ENCODE peak calls at places on chromosomes 6 and 20, in eight cellular contexts. R is transverse colon; W is H9; F is PC-3; X is psoas muscle; U is Panc1; K is OCI-LY7; Q is CD8-positive, alpha-beta T cell. J is an unnamed sample.

GRCh38 chr6:35096129-35096852 is 44.8 kb downstream of the TCP11 start:
- DNase-seq in U (peak), K (no peak), R (no peak), W (no peak), F (peak), X (no peak), Q (no peak), J (no peak)

GRCh38 chr6:157761331-157761921 is 61.6 kb upstream of the SNX9 start:
- DNase-seq in U (peak), X (no peak), W (no peak), R (no peak), Q (peak), K (no peak), F (peak), J (no peak)

GRCh38 chr6:12592634-12593033 is 123.9 kb upstream of the PHACTR1 start:
- DNase-seq in F (peak), U (no peak), R (no peak), W (no peak), X (no peak), K (no peak), Q (no peak), J (peak)

GRCh38 chr6:161394437-161394836 is 120.6 kb upstream of the AGPAT4 start:
- DNase-seq in W (no peak), X (no peak), U (no peak), R (no peak), F (no peak), K (no peak), Q (no peak), J (no peak)

GRCh38 chr6:53300656-53301551 is 47.8 kb downstream of the ELOVL5 start:
- DNase-seq in U (no peak), F (no peak), K (no peak), Q (no peak), W (no peak), X (no peak), R (no peak), J (peak)

GRCh38 chr6:14228571-14228970 is 111.0 kb downstream of the CD83 start:
- DNase-seq in W (no peak), X (no peak), K (peak), Q (no peak), R (no peak), U (no peak), F (no peak), J (no peak)

GRCh38 chr6:79230149-79230548 is 4.3 kb downstream of the HMGN3 start:
- DNase-seq in W (no peak), Q (no peak), U (no peak), K (no peak), X (no peak), R (no peak), F (peak), J (no peak)

GRCh38 chr20:53208110-53208908 is 236.2 kb downstream of the TSHZ2 start:
- DNase-seq in K (peak), F (no peak), X (no peak), Q (peak), U (no peak), W (peak), R (no peak), J (no peak)

GRCh38 chr6:41494212-41495115 is 51.7 kb upstream of the FOXP4 start:
- DNase-seq in W (no peak), U (no peak), F (no peak), R (no peak), K (no peak), X (no peak), Q (no peak), J (no peak)

GRCh38 chr6:42429836-42430235 is 21.9 kb downstream of the TRERF1 start:
- DNase-seq in W (no peak), F (no peak), X (no peak), K (no peak), U (no peak), Q (peak), R (no peak), J (no peak)

GRCh38 chr20:49104365-49104648 is 58.2 kb downstream of the CSE1L start:
- DNase-seq in R (no peak), W (peak), U (no peak), Q (no peak), F (no peak), X (no peak), K (no peak), J (no peak)

GRCh38 chr20:48075591-48076174 is 290.4 kb upstream of the SULF2 start:
- DNase-seq in K (no peak), Q (no peak), X (no peak), R (no peak), U (no peak), F (no peak), W (no peak), J (no peak)

GRCh38 chr6:149095842-149096241 is 221.7 kb upstream of the TAB2 start:
- DNase-seq in R (no peak), F (no peak), X (no peak), W (no peak), U (no peak), Q (no peak), K (no peak), J (no peak)

GRCh38 chr6:9456241-9456658 is 958.6 kb downstream of the TFAP2A start:
- DNase-seq in F (no peak), K (no peak), U (no peak), X (no peak), W (peak), Q (no peak), R (no peak), J (no peak)

GRCh38 chr6:73521351-73522254 is 771 bp upstream of the EEF1A1 start:
- DNase-seq in X (peak), W (no peak), U (no peak), K (peak), Q (no peak), R (no peak), F (peak), J (peak)

GRCh38 chr20:57211949-57212889 is 54.2 kb downstream of the BMP7 start:
- DNase-seq in Q (no peak), U (no peak), X (peak), K (no peak), W (peak), F (peak), R (peak), J (no peak)

GRCh38 chr6:82525775-82526515 is 162.3 kb downstream of the TPBG start:
- DNase-seq in X (no peak), K (no peak), R (no peak), F (no peak), U (no peak), Q (no peak), W (no peak), J (no peak)

GRCh38 chr20:62938105-62938888 is at the start of gene GID8:
- DNase-seq in R (peak), U (no peak), X (peak), F (peak), Q (peak), K (peak), W (no peak), J (peak)

GRCh38 chr20:38343107-38343797 is 3.0 kb upstream of the LBP start:
- DNase-seq in F (no peak), W (no peak), Q (no peak), R (peak), K (no peak), U (no peak), X (no peak), J (no peak)

GRCh38 chr20:15512916-15513315 is 1060.3 kb downstream of the KIF16B start:
- DNase-seq in X (no peak), K (no peak), R (no peak), F (no peak), W (no peak), Q (no peak), U (no peak), J (no peak)

GRCh38 chr6:136173519-136174507 is 76.3 kb downstream of the MTFR2 start:
- DNase-seq in X (no peak), K (no peak), Q (no peak), F (no peak), R (no peak), U (no peak), W (no peak), J (no peak)

GRCh38 chr20:20505554-20505953 is 137.7 kb downstream of the INSM1 start:
- DNase-seq in Q (no peak), R (no peak), X (no peak), U (no peak), F (no peak), W (no peak), K (peak), J (no peak)

GRCh38 chr6:93624408-93624807 is 205.0 kb upstream of the EPHA7 start:
- DNase-seq in R (no peak), F (no peak), U (no peak), X (no peak), K (no peak), W (no peak), Q (no peak), J (no peak)

GRCh38 chr6:47464052-47464451 is 13.5 kb upstream of the CD2AP start:
- DNase-seq in R (no peak), X (no peak), K (no peak), Q (no peak), U (no peak), F (peak), W (no peak), J (no peak)

GRCh38 chr6:6315660-6316059 is 4.8 kb downstream of the F13A1 start:
- DNase-seq in U (peak), K (peak), Q (no peak), F (peak), W (peak), R (peak), X (no peak), J (no peak)

GRCh38 chr6:12958052-12958706 is 241.6 kb downstream of the PHACTR1 start:
- DNase-seq in K (no peak), X (no peak), F (no peak), R (no peak), Q (no peak), W (no peak), U (no peak), J (no peak)

GRCh38 chr6:52689857-52690256 is 18.9 kb downstream of the TMEM14A start:
- DNase-seq in R (no peak), K (no peak), F (no peak), X (no peak), Q (no peak), W (no peak), U (no peak), J (no peak)

GRCh38 chr6:9398794-9399373 is 963.5 kb upstream of the SLC35B3 start:
- DNase-seq in U (no peak), K (no peak), Q (no peak), X (peak), F (no peak), R (no peak), W (no peak), J (no peak)

GRCh38 chr20:11919046-11919445 is 1.4 kb downstream of the BTBD3 start:
- DNase-seq in Q (no peak), U (no peak), F (no peak), K (no peak), R (no peak), X (no peak), W (no peak), J (no peak)

GRCh38 chr20:38126146-38126912 is 38.7 kb downstream of the TGM2 start:
- DNase-seq in F (no peak), U (no peak), W (peak), R (no peak), K (no peak), X (peak), Q (no peak), J (peak)

GRCh38 chr20:14966203-14966602 is 628.8 kb upstream of the FLRT3 start:
- DNase-seq in W (no peak), R (no peak), X (no peak), K (no peak), F (no peak), U (no peak), Q (no peak), J (no peak)

GRCh38 chr6:37019065-37019450 is 13.6 kb downstream of the FGD2 start:
- DNase-seq in U (no peak), K (no peak), F (peak), R (no peak), Q (no peak), X (no peak), W (no peak), J (no peak)

GRCh38 chr6:121597654-121598053 is 162.2 kb downstream of the GJA1 start:
- DNase-seq in U (no peak), R (no peak), F (peak), X (no peak), W (no peak), Q (no peak), K (no peak), J (no peak)

GRCh38 chr6:52663120-52663934 is 7.6 kb upstream of the TMEM14A start:
- DNase-seq in R (peak), X (no peak), W (no peak), K (peak), Q (peak), U (no peak), F (peak), J (no peak)

GRCh38 chr20:46898433-46898832 is 3.8 kb downstream of the EYA2 start:
- DNase-seq in U (no peak), X (no peak), Q (no peak), F (no peak), K (no peak), W (no peak), R (no peak), J (no peak)

GRCh38 chr20:24917797-24918578 is 31.1 kb upstream of the CST7 start:
- DNase-seq in X (peak), R (peak), W (peak), F (peak), U (peak), Q (peak), K (peak), J (peak)

GRCh38 chr6:139126255-139126654 is 8.6 kb upstream of the HECA start:
- DNase-seq in F (peak), R (no peak), W (no peak), U (no peak), X (no peak), Q (no peak), K (no peak), J (no peak)

GRCh38 chr20:1322511-1323245 is 6.3 kb downstream of the SDCBP2 start:
- DNase-seq in F (peak), R (peak), K (no peak), W (no peak), X (no peak), U (no peak), Q (no peak), J (no peak)

GRCh38 chr6:3813150-3813780 is 35.9 kb upstream of the FAM50B start:
- DNase-seq in K (no peak), F (peak), R (no peak), X (peak), Q (no peak), U (no peak), W (no peak), J (peak)
- TF ChIP-seq CTCF in K (no peak), F (no peak), R (no peak), X (peak), Q (no peak), U (no peak), W (no peak), J (no peak)

GRCh38 chr6:169071394-169071793 is 182.3 kb downstream of the THBS2 start:
- DNase-seq in K (no peak), F (no peak), U (no peak), X (no peak), R (no peak), Q (no peak), W (no peak), J (no peak)
- H3K27ac ChIP-seq in K (no peak), F (peak), U (peak), X (peak), R (peak), Q (no peak), W (no peak), J (no peak)

GRCh38 chr6:104860221-104860620 is 502 bp upstream of the HACE1 start:
- DNase-seq in U (no peak), W (no peak), R (peak), F (no peak), Q (no peak), K (no peak), X (no peak), J (no peak)

GRCh38 chr6:104859225-104860146 is at the start of gene HACE1:
- DNase-seq in W (peak), Q (peak), R (peak), K (peak), U (peak), X (peak), F (peak), J (peak)

GRCh38 chr6:104855507-104855906 is 4.2 kb downstream of the HACE1 start:
- DNase-seq in W (no peak), U (no peak), K (no peak), R (no peak), Q (no peak), F (peak), X (no peak), J (no peak)
- TF ChIP-seq CTCF in W (no peak), U (no peak), K (no peak), R (no peak), Q (no peak), F (no peak), X (no peak), J (no peak)

DNA sequence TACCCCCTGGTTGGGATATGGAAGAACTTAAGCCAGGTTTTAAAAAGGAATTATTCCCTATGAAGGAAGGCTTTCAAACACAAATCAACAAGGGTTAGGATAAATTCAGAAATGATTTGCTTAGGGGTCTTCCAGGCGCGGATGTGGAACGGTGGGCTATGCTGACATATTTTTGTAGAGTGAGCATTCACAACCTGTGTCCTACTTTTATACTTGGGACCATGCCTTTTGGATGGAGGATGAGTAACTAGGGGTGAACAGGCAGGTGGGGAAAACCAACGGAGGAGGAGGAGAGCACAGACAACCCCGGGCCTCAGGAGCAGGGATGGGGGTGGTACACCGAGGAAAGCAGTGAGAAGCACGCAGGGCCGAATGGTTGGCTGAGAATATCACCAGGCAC is 5.9 kb downstream of the MYLK4 start:
- DNase-seq in Q (no peak), K (no peak), R (no peak), U (no peak), X (no peak), W (no peak), F (no peak), J (no peak)
- H3K27ac ChIP-seq in Q (no peak), K (no peak), R (no peak), U (no peak), X (peak), W (no peak), F (no peak), J (no peak)

GRCh38 chr20:59645761-59646171 is 41.4 kb downstream of the PHACTR3 start:
- DNase-seq in U (no peak), R (no peak), K (no peak), W (peak), X (no peak), F (peak), Q (no peak), J (no peak)
- TF ChIP-seq CTCF in U (peak), R (no peak), K (peak), W (peak), X (no peak), F (peak), Q (no peak), J (no peak)

J was measured in upper lobe of left lung.